ENCODE peak calls at places on chromosomes 2 and 18, in six cellular contexts. H is H9, J is mesenchymal stem cell, U is mesendoderm, L is neuronal stem cell, X is H1. F is an unnamed sample.

GRCh38 chr2:10257500-10258147 is 45.1 kb upstream of the HPCAL1 start:
- DNase-seq in J (no peak), X (no peak), H (no peak), L (no peak), U (no peak), F (no peak)

GRCh38 chr2:65430515-65431416 is 1.6 kb downstream of the SPRED2 start:
- DNase-seq in X (no peak), H (peak), J (peak), U (peak), L (peak), F (peak)

GRCh38 chr2:55105456-55105855 is 55.2 kb upstream of the RTN4 start:
- DNase-seq in J (no peak), U (no peak), H (no peak), X (no peak), L (no peak), F (no peak)

GRCh38 chr18:13493071-13493470 is 233.3 kb downstream of the FAM210A start:
- DNase-seq in L (no peak), J (no peak), H (no peak), U (no peak), X (no peak), F (no peak)

GRCh38 chr2:118693287-118693822 is 154.1 kb downstream of the EN1 start:
- DNase-seq in H (no peak), L (no peak), J (no peak), U (peak), X (no peak), F (no peak)

GRCh38 chr2:64352292-64352691 is 101.7 kb upstream of the LGALSL start:
- DNase-seq in H (no peak), X (no peak), L (no peak), J (no peak), U (no peak), F (no peak)

GRCh38 chr18:49886891-49887764 is 73.8 kb upstream of the ACAA2 start:
- DNase-seq in H (peak), X (no peak), L (no peak), U (peak), J (no peak), F (no peak)

GRCh38 chr2:70473101-70473722 is 80.4 kb downstream of the TGFA start:
- DNase-seq in J (no peak), L (no peak), U (no peak), X (no peak), H (no peak), F (no peak)

GRCh38 chr2:43605079-43605655 is 9.3 kb upstream of the THADA start:
- DNase-seq in U (peak), H (peak), J (peak), L (peak), X (no peak), F (peak)

GRCh38 chr2:181586569-181587076 is 70.3 kb downstream of the CERKL start:
- DNase-seq in U (no peak), J (peak), L (no peak), H (no peak), X (no peak), F (no peak)

GRCh38 chr18:37532917-37533316 is 32.7 kb downstream of the CELF4 start:
- DNase-seq in H (no peak), J (no peak), L (no peak), X (no peak), U (no peak), F (no peak)

GRCh38 chr2:11330457-11331142 is 13.8 kb downstream of the ROCK2 start:
- DNase-seq in H (no peak), J (no peak), U (no peak), L (no peak), X (no peak), F (no peak)

GRCh38 chr2:122063716-122064115 is 308.3 kb downstream of the TSN start:
- DNase-seq in H (no peak), L (no peak), J (no peak), X (no peak), U (no peak), F (peak)

GRCh38 chr2:134160793-134161504 is 92.9 kb upstream of the MGAT5 start:
- DNase-seq in L (no peak), X (no peak), U (peak), H (no peak), J (no peak), F (peak)

GRCh38 chr2:143158500-143159262 is 29.5 kb downstream of the ARHGAP15 start:
- DNase-seq in L (no peak), H (no peak), X (no peak), U (no peak), J (no peak), F (no peak)

GRCh38 chr18:22753130-22753831 is 179.8 kb upstream of the RBBP8 start:
- DNase-seq in X (no peak), U (no peak), L (no peak), J (no peak), H (no peak), F (no peak)

GRCh38 chr2:101899871-101900270 is 91.9 kb upstream of the IL1R2 start:
- DNase-seq in H (no peak), X (no peak), J (no peak), L (no peak), U (no peak), F (no peak)

GRCh38 chr2:74847075-74847858 is 13.3 kb downstream of the HK2 start:
- DNase-seq in U (no peak), H (no peak), X (no peak), J (no peak), L (no peak), F (peak)

GRCh38 chr2:129883121-129883520 is 96.3 kb upstream of the RAB6C start:
- DNase-seq in J (no peak), X (no peak), H (no peak), U (no peak), L (no peak), F (no peak)

GRCh38 chr2:79576431-79576830 is 63.6 kb downstream of the CTNNA2 start:
- DNase-seq in U (no peak), X (no peak), L (no peak), J (no peak), H (no peak), F (no peak)

GRCh38 chr2:26564121-26564520 is 77.0 kb downstream of the CIB4 start:
- DNase-seq in X (no peak), U (no peak), H (no peak), J (no peak), L (no peak), F (no peak)

GRCh38 chr18:31192086-31192776 is 29.6 kb upstream of the DSC1 start:
- DNase-seq in J (no peak), L (no peak), U (no peak), H (no peak), X (no peak), F (no peak)

GRCh38 chr2:148554459-148555247 is 89.9 kb upstream of the EPC2 start:
- DNase-seq in U (peak), J (peak), X (peak), L (no peak), H (peak), F (no peak)

GRCh38 chr18:59715966-59716369 is 18.7 kb upstream of the CCBE1 start:
- DNase-seq in H (no peak), X (no peak), J (peak), U (no peak), L (no peak), F (peak)

GRCh38 chr2:239369631-239370161 is 31.1 kb downstream of the HDAC4 start:
- DNase-seq in X (no peak), H (no peak), J (no peak), U (no peak), L (no peak), F (no peak)

GRCh38 chr2:174702541-174702940 is 61.7 kb downstream of the CHRNA1 start:
- DNase-seq in X (no peak), L (no peak), J (no peak), H (no peak), U (no peak), F (no peak)

GRCh38 chr2:144780983-144781382 is 261.1 kb upstream of the ZEB2 start:
- DNase-seq in U (peak), L (no peak), X (no peak), J (peak), H (no peak), F (no peak)

GRCh38 chr2:219475697-219476604 is 22.7 kb upstream of the GMPPA start:
- DNase-seq in H (peak), X (no peak), U (peak), L (peak), J (peak), F (peak)

GRCh38 chr2:104851236-104852160 is 2.4 kb upstream of the POU3F3 start:
- DNase-seq in J (no peak), U (peak), H (no peak), X (no peak), L (no peak), F (no peak)

GRCh38 chr18:30132959-30133358 is 909.6 kb downstream of the DSC3 start:
- DNase-seq in U (no peak), J (no peak), H (no peak), X (no peak), L (no peak), F (no peak)

GRCh38 chr18:52131845-52132244 is 208.2 kb upstream of the DCC start:
- DNase-seq in L (no peak), U (peak), X (no peak), J (no peak), H (no peak), F (no peak)

GRCh38 chr2:221513251-221513650 is 58.9 kb downstream of the EPHA4 start:
- DNase-seq in U (no peak), J (no peak), L (no peak), H (no peak), X (no peak), F (no peak)

DNA sequence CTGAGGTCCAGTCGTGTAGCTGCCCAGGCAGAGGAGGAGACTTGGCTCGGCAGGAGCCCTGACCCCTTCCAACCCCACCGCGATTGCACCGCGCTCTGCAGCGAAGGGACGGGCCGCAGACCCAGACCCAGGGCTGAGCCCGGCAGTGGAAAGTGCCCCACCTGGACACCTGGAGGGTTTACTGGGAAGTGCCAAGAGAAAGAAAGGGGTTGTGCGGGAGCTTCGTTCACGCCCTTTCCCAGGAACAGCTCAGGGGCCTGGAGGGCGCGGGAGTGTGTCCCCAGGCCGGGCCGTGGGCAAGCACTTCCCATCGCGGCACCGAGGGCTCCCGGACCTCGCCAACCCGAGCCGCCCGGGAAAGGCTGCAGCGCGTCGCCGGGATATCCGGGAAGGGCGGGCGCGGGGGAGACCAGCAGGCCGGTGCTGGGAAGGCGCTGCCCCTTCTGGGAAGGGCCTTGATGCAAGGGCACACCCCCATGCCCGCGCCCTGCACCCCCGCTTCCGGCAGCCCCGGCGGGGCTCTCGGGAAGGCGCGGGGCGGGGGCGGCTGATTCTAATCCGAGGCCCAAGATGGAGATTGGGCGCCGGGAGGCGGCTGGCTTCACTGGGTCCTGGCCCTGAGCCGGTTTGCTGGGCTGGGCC is 36.1 kb upstream of the MRPL33 start:
- DNase-seq in U (peak), L (no peak), J (peak), X (peak), H (peak), F (peak)
- H3K4me2 ChIP-seq in U (peak), L (peak), J (peak), X (peak), H (peak), F (peak)

GRCh38 chr18:58354791-58355190 is 274.1 kb downstream of the ALPK2 start:
- DNase-seq in X (no peak), H (no peak), J (no peak), L (no peak), U (no peak), F (no peak)

GRCh38 chr18:58351776-58352175 is 277.1 kb downstream of the ALPK2 start:
- DNase-seq in X (no peak), U (no peak), L (no peak), H (no peak), J (no peak), F (no peak)

GRCh38 chr18:58355243-58355642 is 273.6 kb downstream of the ALPK2 start:
- DNase-seq in L (no peak), X (no peak), U (no peak), H (no peak), J (no peak), F (no peak)

GRCh38 chr18:58354051-58354450 is 274.8 kb downstream of the ALPK2 start:
- DNase-seq in L (no peak), U (no peak), X (no peak), J (no peak), H (no peak), F (no peak)

GRCh38 chr18:58353581-58353980 is 275.3 kb downstream of the ALPK2 start:
- DNase-seq in J (no peak), H (no peak), L (no peak), X (no peak), U (peak), F (no peak)
- H2BK5ac ChIP-seq in J (no peak), H (no peak), L (no peak), X (no peak), U (no peak), F (no peak)

GRCh38 chr2:28377984-28378678 is 14.5 kb upstream of the FOSL2 start:
- DNase-seq in J (no peak), U (no peak), H (no peak), X (no peak), L (no peak), F (no peak)

GRCh38 chr2:28380185-28380584 is 12.5 kb upstream of the FOSL2 start:
- DNase-seq in H (no peak), U (no peak), J (no peak), X (no peak), L (no peak), F (no peak)

GRCh38 chr2:28381225-28382180 is 11.2 kb upstream of the FOSL2 start:
- DNase-seq in H (no peak), J (no peak), L (no peak), X (no peak), U (no peak), F (no peak)

GRCh38 chr2:28377201-28377816 is 15.3 kb upstream of the FOSL2 start:
- DNase-seq in X (no peak), U (no peak), J (no peak), H (no peak), L (no peak), F (no peak)

DNA sequence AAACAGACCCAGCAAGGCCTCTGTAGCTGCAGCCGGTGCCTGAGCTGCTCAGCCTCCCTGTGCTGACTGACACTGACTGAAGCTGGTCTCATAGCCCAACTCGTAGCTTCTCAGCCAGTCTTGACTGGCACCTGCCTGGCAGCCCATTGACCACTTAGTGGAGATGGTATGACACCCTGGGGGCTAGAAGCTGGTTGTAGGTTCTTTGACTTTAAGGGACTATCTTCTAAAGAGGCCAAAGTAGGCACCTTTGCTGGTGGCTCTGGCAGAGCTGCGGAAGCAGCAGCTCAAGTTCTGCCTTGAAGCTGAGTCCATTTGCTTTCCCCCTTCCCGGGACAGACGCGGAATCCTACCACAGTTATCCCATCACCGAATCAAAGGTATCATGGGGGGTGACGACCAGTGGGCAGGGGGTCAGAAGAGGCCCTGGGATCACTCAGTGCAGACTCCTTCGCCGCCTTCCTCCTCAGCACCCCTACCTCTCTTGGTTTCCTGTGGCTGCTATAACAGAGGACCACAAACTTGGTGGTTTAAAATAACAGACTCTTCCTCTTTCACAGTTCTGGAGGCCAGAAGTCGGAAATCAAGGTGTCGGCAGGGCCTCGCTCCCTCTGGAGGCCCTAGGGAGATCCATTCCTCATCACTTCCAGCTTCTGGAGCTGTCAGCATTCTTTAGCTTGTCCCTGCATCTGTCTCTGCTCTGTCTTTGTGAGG is 13.8 kb upstream of the FOSL2 start:
- DNase-seq in H (no peak), L (no peak), X (no peak), J (no peak), U (no peak), F (no peak)
- H3K4me2 ChIP-seq in H (no peak), L (no peak), X (no peak), J (no peak), U (no peak), F (no peak)

GRCh38 chr18:61400714-61401113 is 67.5 kb downstream of the CDH20 start:
- DNase-seq in J (peak), U (no peak), X (no peak), H (no peak), L (no peak), F (peak)

GRCh38 chr18:61397222-61397621 is 64.0 kb downstream of the CDH20 start:
- DNase-seq in J (no peak), X (no peak), L (no peak), H (no peak), U (no peak), F (no peak)

GRCh38 chr18:61402761-61403160 is 69.5 kb downstream of the CDH20 start:
- DNase-seq in U (no peak), X (no peak), L (no peak), H (no peak), J (no peak), F (no peak)

GRCh38 chr18:61400016-61400630 is 66.9 kb downstream of the CDH20 start:
- DNase-seq in J (no peak), H (no peak), X (no peak), L (peak), U (peak), F (no peak)

GRCh38 chr18:61398961-61399632 is 65.9 kb downstream of the CDH20 start:
- DNase-seq in L (no peak), X (no peak), U (no peak), J (no peak), H (no peak), F (peak)
- H2BK5ac ChIP-seq in L (no peak), X (no peak), U (no peak), J (no peak), H (no peak), F (no peak)

DNA sequence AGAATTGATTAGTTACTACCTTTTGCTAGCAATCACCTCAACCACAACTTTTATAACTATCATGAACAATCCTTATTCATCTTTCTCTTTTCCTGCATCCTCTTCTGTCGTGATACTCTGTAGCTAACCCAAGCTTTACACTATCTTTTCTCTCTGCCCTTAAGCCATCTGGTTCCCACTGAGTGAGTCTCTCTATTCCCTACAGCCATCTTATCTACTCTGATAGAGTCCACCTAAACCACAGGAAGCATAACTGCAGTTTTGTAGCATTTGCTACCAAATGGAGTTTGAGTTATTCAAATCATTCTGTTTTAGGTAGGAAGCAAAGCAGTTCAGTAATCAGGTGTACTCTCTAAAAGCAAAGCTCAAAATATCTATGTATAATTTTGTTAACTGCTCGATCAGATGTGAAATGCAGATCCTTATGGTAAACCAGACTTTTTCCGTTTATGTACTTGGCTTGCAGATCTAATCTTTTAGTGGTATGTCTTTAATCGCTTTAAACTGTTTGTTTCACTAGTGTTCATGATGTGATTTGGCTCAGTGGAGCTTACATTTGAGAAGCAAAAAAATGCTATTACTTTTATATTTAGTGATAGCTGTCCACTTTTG is 91.0 kb downstream of the CSRNP3 start:
- DNase-seq in X (no peak), L (no peak), H (no peak), U (peak), J (no peak), F (no peak)
- H3K4me2 ChIP-seq in X (no peak), L (no peak), H (no peak), U (no peak), J (no peak), F (no peak)

F was measured in IMR-90.